ENCODE peak calls at places on chromosomes 2 and 18, in four cellular contexts. E is astrocyte of the spinal cord, I is colonic mucosa, P is lower leg skin. F is an unnamed sample.

GRCh38 chr2:129780316-129781282 is 198.9 kb upstream of the RAB6C start:
- DNase-seq in I (no peak), E (no peak), P (peak; percentile 76), F (no peak)

GRCh38 chr2:162092656-162093556 is 18.9 kb upstream of the DPP4 start:
- DNase-seq in P (peak; percentile 89), I (no peak), E (peak; percentile 78), F (peak; percentile 33)

GRCh38 chr2:164479460-164479859 is 141.8 kb downstream of the GRB14 start:
- DNase-seq in I (no peak), P (no peak), E (peak; percentile 60), F (no peak)

GRCh38 chr2:28437142-28437835 is 44.6 kb downstream of the FOSL2 start:
- DNase-seq in E (no peak), I (peak; percentile 89), P (peak; percentile 90), F (no peak)

GRCh38 chr18:12287684-12288405 is 20.2 kb upstream of the TUBB6 start:
- DNase-seq in I (peak; percentile 63), E (peak; percentile 90), P (peak; percentile 95), F (peak; percentile 70)

GRCh38 chr18:46660955-46661749 is 4.1 kb upstream of the LOXHD1 start:
- DNase-seq in E (peak; percentile 8), I (no peak), P (no peak), F (peak; percentile 19)

GRCh38 chr2:124874226-124874625 is 849.1 kb downstream of the CNTNAP5 start:
- DNase-seq in P (no peak), I (no peak), E (no peak), F (no peak)

GRCh38 chr2:241801611-241802420 is 7.2 kb upstream of the NEU4 start:
- DNase-seq in E (no peak), P (no peak), I (peak; percentile 66), F (no peak)

GRCh38 chr2:50066858-50067257 is 912.5 kb upstream of the FSHR start:
- DNase-seq in P (no peak), E (no peak), I (no peak), F (no peak)

GRCh38 chr2:28664120-28664842 is 87.3 kb upstream of the PPP1CB start:
- DNase-seq in I (peak; percentile 79), E (no peak), P (no peak), F (peak; percentile 39)

GRCh38 chr2:59182249-59182648 is 941.1 kb upstream of the FANCL start:
- DNase-seq in I (no peak), E (peak; percentile 73), P (no peak), F (peak; percentile 3)

GRCh38 chr2:70247364-70248144 is 874 bp downstream of the TIA1 start:
- DNase-seq in E (peak; percentile 42), P (no peak), I (no peak), F (no peak)

GRCh38 chr2:26576565-26577441 is 64.4 kb downstream of the CIB4 start:
- DNase-seq in P (no peak), E (no peak), I (no peak), F (no peak)

GRCh38 chr2:168034586-168034985 is 212.8 kb downstream of the STK39 start:
- DNase-seq in I (no peak), P (no peak), E (no peak), F (no peak)

GRCh38 chr2:219643084-219643473 is 15.6 kb downstream of the SLC4A3 start:
- DNase-seq in E (no peak), I (no peak), P (peak; percentile 60), F (no peak)

GRCh38 chr2:138333121-138333520 is 168.4 kb upstream of the SPOPL start:
- DNase-seq in I (no peak), P (no peak), E (no peak), F (no peak)
- TF ChIP-seq CTCF in I (no peak), P (no peak), E (no peak), F (no peak)

GRCh38 chr2:75466708-75467311 is 93.9 kb downstream of the EVA1A start:
- DNase-seq in E (peak; percentile 28), P (no peak), I (peak; percentile 32), F (peak; percentile 43)
- TF ChIP-seq CTCF in E (peak; percentile 62), P (no peak), I (peak; percentile 22), F (peak; percentile 24)

GRCh38 chr2:64403426-64403825 is 50.5 kb upstream of the LGALSL start:
- DNase-seq in E (no peak), P (no peak), I (no peak), F (no peak)

GRCh38 chr2:64405476-64406406 is 48.2 kb upstream of the LGALSL start:
- DNase-seq in E (peak; percentile 34), P (peak; percentile 90), I (peak; percentile 41), F (no peak)

GRCh38 chr2:64406407-64406774 is 47.6 kb upstream of the LGALSL start:
- DNase-seq in I (peak; percentile 98), E (no peak), P (no peak), F (no peak)

GRCh38 chr2:64404002-64404731 is 49.8 kb upstream of the LGALSL start:
- DNase-seq in I (peak; percentile 86), E (peak; percentile 83), P (peak; percentile 95), F (peak; percentile 78)

DNA sequence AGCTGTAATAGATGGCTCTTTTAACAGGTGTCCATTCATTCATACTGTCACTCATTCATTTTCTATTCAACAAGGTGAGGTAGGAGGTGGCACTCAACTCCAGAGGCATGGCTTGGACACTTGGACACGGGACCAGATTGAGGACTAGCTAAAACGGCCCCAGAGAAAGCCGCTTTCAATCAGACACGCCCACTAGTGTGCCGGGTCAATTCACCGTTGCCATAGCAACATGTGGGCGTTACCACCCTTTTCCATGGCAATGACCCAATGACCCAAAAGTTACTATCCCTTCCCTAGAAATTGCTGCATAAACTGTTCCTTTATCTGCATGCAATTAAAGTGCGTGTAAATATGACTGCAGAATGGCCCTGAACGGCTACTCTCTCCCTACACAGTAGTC is 49.2 kb upstream of the LGALSL start:
- DNase-seq in P (no peak), E (no peak), I (peak; percentile 93), F (peak; percentile 38)
- TF ChIP-seq CTCF in P (no peak), E (no peak), I (no peak), F (no peak)

GRCh38 chr2:10257036-10257435 is 45.7 kb upstream of the HPCAL1 start:
- DNase-seq in E (no peak), I (no peak), P (peak; percentile 58), F (peak; percentile 3)
- TF ChIP-seq CTCF in E (no peak), I (no peak), P (no peak), F (no peak)

F was measured in body of pancreas.